ENCODE peak calls at places on chromosomes 11 and 22, in seven cellular contexts. F is IMR-90, Y is H9, K is mesenchymal stem cell, R is neuronal stem cell, D is H1, H is trophoblast cell. G is an unnamed sample.

GRCh38 chr22:41449321-41449720 is 2.7 kb upstream of the TOB2 start:
- DNase-seq in D (no peak), F (no peak), R (no peak), H (peak; percentile 85), Y (no peak), K (no peak), G (no peak)

GRCh38 chr11:134893810-134894685 is 482.0 kb upstream of the B3GAT1 start:
- DNase-seq in K (no peak), R (no peak), H (no peak), F (no peak), D (no peak), Y (no peak), G (no peak)

GRCh38 chr11:45889966-45890365 is 4.5 kb downstream of the MAPK8IP1 start:
- DNase-seq in D (no peak), Y (no peak), R (no peak), F (no peak), K (no peak), H (no peak), G (no peak)

GRCh38 chr11:115980336-115980735 is 476.1 kb upstream of the CADM1 start:
- DNase-seq in K (no peak), H (no peak), R (no peak), Y (no peak), F (no peak), D (no peak), G (no peak)

GRCh38 chr11:117299351-117300300 is 8.5 kb downstream of the BACE1-AS start:
- DNase-seq in R (no peak), F (no peak), H (no peak), Y (no peak), K (no peak), D (no peak), G (peak; percentile 16)

GRCh38 chr11:64545605-64546004 is 45.4 kb upstream of the SLC22A12 start:
- DNase-seq in H (peak; percentile 83), Y (no peak), R (no peak), K (peak; percentile 50), F (peak; percentile 69), D (no peak), G (no peak)

GRCh38 chr11:105862736-105863367 is 159.2 kb downstream of the MSANTD4 start:
- DNase-seq in H (no peak), F (peak; percentile 68), D (no peak), R (peak; percentile 30), Y (no peak), K (peak; percentile 70), G (peak; percentile 57)

GRCh38 chr11:44626645-44627044 is 61.2 kb downstream of the CD82 start:
- DNase-seq in Y (no peak), H (no peak), K (no peak), D (no peak), R (no peak), F (no peak), G (no peak)

GRCh38 chr11:776459-777287 is 614 bp downstream of the GATD1 start:
- DNase-seq in R (no peak), D (no peak), K (peak; percentile 52), F (no peak), H (no peak), Y (peak; percentile 83), G (peak; percentile 66)

GRCh38 chr11:128521697-128522062 is 65.7 kb downstream of the ETS1 start:
- DNase-seq in R (no peak), K (peak; percentile 58), D (no peak), H (no peak), Y (no peak), F (no peak), G (no peak)

GRCh38 chr11:58788355-58789023 is 56.0 kb downstream of the GLYATL2 start:
- DNase-seq in F (peak; percentile 61), K (peak; percentile 47), H (peak; percentile 60), Y (peak; percentile 45), R (peak; percentile 31), D (no peak), G (peak; percentile 64)

GRCh38 chr22:23762866-23763578 is at the start of gene C22orf15:
- DNase-seq in R (no peak), K (peak; percentile 58), D (no peak), H (no peak), F (peak; percentile 29), Y (peak; percentile 77), G (peak; percentile 83)

GRCh38 chr11:125874556-125875124 is 12.8 kb upstream of the HYLS1 start:
- DNase-seq in Y (peak; percentile 73), R (peak; percentile 72), D (no peak), H (peak; percentile 42), K (peak; percentile 70), F (peak; percentile 70), G (peak; percentile 82)

GRCh38 chr22:27668828-27669797 is 132.4 kb downstream of the MN1 start:
- DNase-seq in F (peak; percentile 18), K (peak; percentile 88), H (no peak), Y (peak; percentile 48), R (no peak), D (no peak), G (peak; percentile 71)

GRCh38 chr11:112785717-112786116 is 175.5 kb upstream of the NCAM1 start:
- DNase-seq in R (no peak), D (no peak), K (no peak), H (no peak), F (peak; percentile 11), Y (no peak), G (no peak)
- H4K8ac ChIP-seq in R (no peak overlapping the region), D (no peak overlapping the region), K (no peak overlapping the region), H (no peak overlapping the region), F (no peak overlapping the region), Y (no peak overlapping the region), G (no peak overlapping the region)

GRCh38 chr11:96103721-96104120 is 179.8 kb upstream of the MTMR2 start:
- DNase-seq in F (no peak), K (no peak), D (no peak), H (no peak), Y (no peak), R (no peak), G (no peak)
- H3K4me2 ChIP-seq in F (no peak overlapping the region), K (no peak overlapping the region), D (no peak overlapping the region), H (no peak overlapping the region), Y (no peak overlapping the region), R (no peak overlapping the region), G (no peak overlapping the region)

DNA sequence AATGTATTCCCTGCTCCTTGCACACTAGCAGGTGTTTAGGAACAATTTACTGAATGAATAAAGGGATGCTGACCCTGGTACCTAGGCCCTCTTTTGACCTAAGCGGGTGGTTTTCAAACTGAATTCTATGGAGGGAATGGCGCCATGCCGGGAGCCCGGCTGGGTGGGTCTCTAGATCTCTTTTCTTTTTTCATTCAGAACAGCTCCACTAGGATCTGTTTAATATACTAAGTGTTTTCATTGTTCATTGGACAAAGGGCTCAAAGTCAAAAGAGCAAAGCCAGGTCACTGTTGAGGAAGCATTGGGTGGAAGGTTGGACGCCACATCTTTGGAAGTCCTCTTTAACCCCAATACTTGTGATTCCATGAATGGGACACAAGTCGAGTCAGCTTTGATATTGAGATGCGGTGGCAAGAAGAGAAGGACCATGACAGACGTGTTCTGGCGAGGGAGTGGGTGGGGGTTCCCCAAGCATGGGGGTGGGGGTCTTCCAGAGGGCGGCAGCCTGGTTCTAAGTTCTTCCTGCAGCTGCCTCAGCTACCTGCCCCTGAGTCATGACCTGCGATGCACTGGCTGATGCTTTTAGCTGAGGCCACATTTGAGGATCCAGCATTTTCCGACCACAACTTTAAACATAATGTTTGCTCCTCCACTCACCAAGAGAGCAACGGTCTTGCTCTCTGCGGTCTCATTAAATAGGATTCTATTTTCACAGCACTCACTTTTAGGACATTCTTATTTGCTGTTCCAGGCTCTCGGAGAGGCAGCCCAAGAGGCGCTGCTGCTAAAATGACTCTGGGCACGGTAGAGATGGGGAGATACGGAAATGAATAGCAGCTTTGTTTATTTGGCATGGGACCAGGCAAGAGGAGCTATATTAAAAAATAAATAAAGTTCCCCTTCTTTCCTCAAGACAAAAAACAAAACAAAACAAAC is 100.6 kb downstream of the FBXO7 start:
- DNase-seq in F (no peak), R (no peak), D (no peak), H (no peak), Y (no peak), K (no peak), G (no peak)
- H4K8ac ChIP-seq in F (no peak overlapping the region), R (no peak overlapping the region), D (no peak overlapping the region), H (no peak overlapping the region), Y (no peak overlapping the region), K (no peak overlapping the region), G (no peak overlapping the region)

GRCh38 chr11:65557280-65558001 is 718 bp downstream of the LTBP3 start:
- DNase-seq in Y (no peak), F (no peak), R (no peak), D (no peak), K (no peak), H (no peak), G (peak; percentile 32)
- H3K4me2 ChIP-seq in Y (peak overlapping the region; percentile 28), F (peak overlapping the region; percentile 81), R (peak overlapping the region; percentile 96), D (peak overlapping the region; percentile 84), K (peak overlapping the region; percentile 67), H (peak overlapping the region; percentile 62), G (no peak overlapping the region)

GRCh38 chr22:45270095-45271020 is 14.4 kb upstream of the UPK3A start:
- DNase-seq in D (no peak), F (no peak), Y (no peak), H (no peak), R (no peak), K (no peak), G (no peak)
- H4K8ac ChIP-seq in D (no peak overlapping the region), F (no peak overlapping the region), Y (no peak overlapping the region), H (no peak overlapping the region), R (no peak overlapping the region), K (no peak overlapping the region), G (no peak overlapping the region)

DNA sequence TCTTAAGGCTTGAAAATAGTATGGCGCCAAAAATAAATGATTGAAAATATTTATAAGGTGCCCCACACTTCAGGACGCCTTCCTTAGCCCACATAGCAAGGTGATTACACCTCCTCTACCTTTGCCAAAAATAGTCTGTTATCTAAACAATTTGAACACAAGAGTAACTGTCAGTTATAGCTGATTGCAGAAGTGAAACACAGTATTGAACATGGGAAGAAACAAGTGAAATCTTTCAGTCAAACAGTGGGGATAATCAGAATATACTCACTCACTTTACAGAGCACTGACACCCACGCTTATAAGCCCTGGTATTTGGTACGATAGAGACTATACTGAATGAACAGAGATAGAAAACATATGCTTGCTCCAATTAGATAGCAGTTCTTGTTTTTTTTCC is 203.1 kb downstream of the RAB38 start:
- DNase-seq in F (no peak), Y (no peak), D (no peak), K (no peak), R (no peak), H (no peak), G (no peak)
- H3K4me2 ChIP-seq in F (no peak overlapping the region), Y (no peak overlapping the region), D (no peak overlapping the region), K (no peak overlapping the region), R (no peak overlapping the region), H (no peak overlapping the region), G (no peak overlapping the region)

GRCh38 chr11:85863855-85864254 is 8.7 kb downstream of the CCDC83 start:
- DNase-seq in R (no peak), Y (no peak), F (no peak), K (no peak), H (no peak), D (no peak), G (no peak)
- H4K8ac ChIP-seq in R (no peak overlapping the region), Y (no peak overlapping the region), F (no peak overlapping the region), K (no peak overlapping the region), H (no peak overlapping the region), D (no peak overlapping the region), G (no peak overlapping the region)